ENCODE peak calls at places on chromosomes 11 and 22, in seven cellular contexts. Z, O, U, V, J, C and K are unnamed samples.
A peak's percentile ranks its signal among the peaks of the same experiment; 100 is the strongest.

GRCh38 chr22:36481393-36482168 is at the start of gene TXN2:
- DNase-seq in Z (peak; percentile 98), O (peak; percentile 97), U (peak; percentile 93), V (peak; percentile 94), J (peak; percentile 99), C (peak; percentile 99), K (peak; percentile 97)

GRCh38 chr11:75946531-75947530 is 131.8 kb downstream of the UVRAG start:
- DNase-seq in Z (peak; percentile 83), O (no peak), U (no peak), V (peak; percentile 89), J (peak; percentile 18), C (peak; percentile 66), K (no peak)

GRCh38 chr11:102312656-102313055 is 4.6 kb upstream of the BIRC3 start:
- DNase-seq in Z (no peak), O (no peak), U (no peak), V (peak; percentile 40), J (no peak), C (no peak), K (no peak)

GRCh38 chr22:30824096-30824495 is 129.4 kb downstream of the OSBP2 start:
- DNase-seq in Z (no peak), O (no peak), U (no peak), V (no peak), J (no peak), C (peak; percentile 14), K (no peak)

GRCh38 chr11:96061730-96062524 is 138.0 kb upstream of the MTMR2 start:
- DNase-seq in Z (peak; percentile 73), O (no peak), U (peak; percentile 18), V (peak; percentile 36), J (no peak), C (no peak), K (no peak)

GRCh38 chr22:33851240-33851639 is 69.0 kb downstream of the LARGE1 start:
- DNase-seq in Z (peak; percentile 66), O (no peak), U (no peak), V (no peak), J (no peak), C (no peak), K (no peak)

GRCh38 chr11:86639172-86639571 is 33.2 kb downstream of the ME3 start:
- DNase-seq in Z (peak; percentile 32), O (no peak), U (no peak), V (no peak), J (no peak), C (no peak), K (no peak)

GRCh38 chr11:66189031-66189745 is 79.3 kb upstream of the RAB1B start:
- DNase-seq in Z (no peak), O (no peak), U (no peak), V (no peak), J (no peak), C (no peak), K (no peak)

GRCh38 chr11:46247664-46248063 is 29.8 kb upstream of the CREB3L1 start:
- DNase-seq in Z (peak; percentile 70), O (no peak), U (no peak), V (peak; percentile 65), J (peak; percentile 85), C (no peak), K (no peak)

GRCh38 chr11:119374632-119375394 is 6.7 kb downstream of the USP2 start:
- DNase-seq in Z (no peak), O (no peak), U (no peak), V (no peak), J (no peak), C (no peak), K (no peak)

GRCh38 chr11:64449381-64450167 is 90.6 kb downstream of the RPS6KA4 start:
- DNase-seq in Z (peak; percentile 81), O (peak; percentile 56), U (peak; percentile 64), V (peak; percentile 40), J (peak; percentile 79), C (peak; percentile 66), K (peak; percentile 81)

GRCh38 chr11:112858289-112859023 is 102.8 kb upstream of the NCAM1 start:
- DNase-seq in Z (no peak), O (no peak), U (no peak), V (no peak), J (no peak), C (no peak), K (no peak)

GRCh38 chr22:36873614-36874308 is 13.0 kb downstream of the NCF4 start:
- DNase-seq in Z (peak; percentile 59), O (peak; percentile 67), U (no peak), V (peak; percentile 34), J (peak; percentile 56), C (no peak), K (peak; percentile 91)

GRCh38 chr11:105144887-105145286 is 5.3 kb upstream of the CARD18 start:
- DNase-seq in Z (peak; percentile 8), O (no peak), U (no peak), V (peak; percentile 42), J (no peak), C (no peak), K (no peak)

GRCh38 chr11:83574516-83574915 is 288.3 kb upstream of the CCDC90B start:
- DNase-seq in Z (peak; percentile 2), O (no peak), U (no peak), V (peak; percentile 44), J (no peak), C (no peak), K (no peak)

GRCh38 chr11:9943346-9944110 is 279.7 kb downstream of the SWAP70 start:
- DNase-seq in Z (no peak), O (no peak), U (no peak), V (peak; percentile 80), J (no peak), C (no peak), K (no peak)

GRCh38 chr11:92048415-92048814 is 176.2 kb upstream of the FAT3 start:
- DNase-seq in Z (peak; percentile 32), O (no peak), U (no peak), V (no peak), J (peak; percentile 5), C (no peak), K (no peak)

GRCh38 chr22:30564045-30564765 is 10.3 kb downstream of the GAL3ST1 start:
- DNase-seq in Z (no peak), O (no peak), U (no peak), V (no peak), J (no peak), C (no peak), K (no peak)

GRCh38 chr11:96134622-96135021 is 208.4 kb downstream of the MAML2 start:
- DNase-seq in Z (no peak), O (no peak), U (no peak), V (peak; percentile 58), J (no peak), C (no peak), K (no peak)

GRCh38 chr11:46450846-46451470 is 59.4 kb upstream of the CHRM4 start:
- DNase-seq in Z (no peak), O (no peak), U (no peak), V (peak; percentile 86), J (no peak), C (no peak), K (no peak)

GRCh38 chr11:134340354-134340964 is 8.7 kb downstream of the GLB1L2 start:
- DNase-seq in Z (no peak), O (no peak), U (no peak), V (no peak), J (no peak), C (peak; percentile 46), K (no peak)